ENCODE peak calls at places on chromosome 7, in five cellular contexts. V is NCI-H1105; T is NCI-H2081; I is stimulated activated CD8-positive, alpha-beta memory T cell treated with anti-CD3 and anti-CD28 coated beads, Interleukin-4, amount 100 ng/mL, for 48 hours; N is lower lobe of right lung. L is an unnamed sample.

GRCh38 chr7:73809454-73810090 is 21.2 kb upstream of the CLDN4 start:
- DNase-seq in V (no peak), T (no peak), I (no peak), N (peak), L (no peak)

GRCh38 chr7:95493247-95493646 is 7.5 kb downstream of the ASB4 start:
- DNase-seq in V (no peak), T (no peak), I (no peak), N (no peak), L (no peak)

GRCh38 chr7:71982847-71983246 is 429.3 kb downstream of the CALN1 start:
- DNase-seq in V (no peak), T (no peak), I (no peak), N (no peak), L (no peak)

GRCh38 chr7:154259396-154259795 is 207.2 kb downstream of the DPP6 start:
- DNase-seq in V (no peak), T (no peak), I (no peak), N (no peak), L (no peak)

GRCh38 chr7:126574838-126575250 is 677.9 kb downstream of the GRM8 start:
- DNase-seq in V (no peak), T (no peak), I (no peak), N (no peak), L (no peak)

GRCh38 chr7:28626629-28627262 is 214.4 kb downstream of the CREB5 start:
- DNase-seq in V (peak), T (peak), I (peak), N (no peak), L (no peak)

GRCh38 chr7:106057962-106058901 is 53.9 kb downstream of the SYPL1 start:
- DNase-seq in V (peak), T (no peak), I (no peak), N (peak), L (peak)

GRCh38 chr7:107874605-107875446 is 16.2 kb upstream of the DLD start:
- DNase-seq in V (peak), T (peak), I (peak), N (no peak), L (no peak)

GRCh38 chr7:74526780-74527179 is 73.1 kb downstream of the GTF2IRD1 start:
- DNase-seq in V (no peak), T (no peak), I (no peak), N (no peak), L (no peak)

GRCh38 chr7:96319444-96319843 is 2.5 kb downstream of the SLC25A13 start:
- DNase-seq in V (no peak), T (no peak), I (no peak), N (no peak), L (no peak)

L was measured in hypothalamus.